ENCODE peak calls at places on chromosomes 16 and 17, in six cellular contexts. Q is activated CD8-positive, alpha-beta memory T cell treated with anti-CD3 and anti-CD28 coated beads for 24 hours; M is glutamatergic neuron; Y is MCF 10A; O is NCI-H146; N is hepatocyte. E is an unnamed sample.

GRCh38 chr16:87374313-87374712 is 9.3 kb downstream of the FBXO31 start:
- DNase-seq in N (no peak), Q (no peak), Y (no peak), M (no peak), O (no peak), E (no peak)

GRCh38 chr16:19696312-19696711 is 21.7 kb downstream of the KNOP1 start:
- DNase-seq in Q (peak; percentile 67), M (no peak), Y (peak; percentile 87), O (peak; percentile 19), N (peak; percentile 63), E (no peak)

GRCh38 chr16:73298562-73298961 is 250.6 kb upstream of the ZFHX3 start:
- DNase-seq in N (peak; percentile 18), Q (no peak), Y (no peak), O (no peak), M (no peak), E (no peak)

GRCh38 chr16:85418978-85419491 is 194.1 kb upstream of the GSE1 start:
- DNase-seq in Q (peak; percentile 47), O (no peak), Y (no peak), M (peak; percentile 27), N (no peak), E (no peak)

GRCh38 chr17:50580636-50581035 is 20.1 kb downstream of the CACNA1G start:
- DNase-seq in O (no peak), N (no peak), Q (no peak), Y (no peak), M (no peak), E (no peak)

GRCh38 chr16:88132836-88133506 is 181.7 kb downstream of the BANP start:
- DNase-seq in M (peak; percentile 79), Q (no peak), N (no peak), Y (no peak), O (no peak), E (no peak)

GRCh38 chr17:57755479-57756070 is 10.5 kb upstream of the CCDC182 start:
- DNase-seq in N (no peak), M (no peak), Q (no peak), O (no peak), Y (no peak), E (no peak)

GRCh38 chr17:73697872-73698271 is 53.6 kb upstream of the SDK2 start:
- DNase-seq in O (peak; percentile 88), N (peak; percentile 46), Y (no peak), Q (peak; percentile 38), M (no peak), E (no peak)

GRCh38 chr16:2154533-2155090 is 970 bp upstream of the TRAF7 start:
- DNase-seq in M (no peak), Y (no peak), O (no peak), N (no peak), Q (no peak), E (no peak)

GRCh38 chr17:15247891-15248529 is 17.1 kb downstream of the PMP22 start:
- DNase-seq in O (no peak), Y (peak; percentile 35), Q (no peak), N (no peak), M (no peak), E (no peak)

GRCh38 chr16:1181715-1182671 is 29.1 kb downstream of the CACNA1H start:
- DNase-seq in Q (no peak), O (peak; percentile 40), N (peak; percentile 89), Y (no peak), M (no peak), E (no peak)

GRCh38 chr17:72030067-72030899 is 90.5 kb upstream of the SOX9 start:
- DNase-seq in Y (no peak), O (peak; percentile 55), M (peak; percentile 58), Q (peak; percentile 57), N (peak; percentile 68), E (no peak)

GRCh38 chr17:41777157-41777578 is 9.3 kb downstream of the JUP start:
- DNase-seq in N (no peak), Q (no peak), Y (no peak), M (peak; percentile 53), O (peak; percentile 55), E (no peak)

GRCh38 chr17:67378444-67379250 is 1.6 kb downstream of the PITPNC1 start:
- DNase-seq in O (peak; percentile 83), N (peak; percentile 92), M (peak; percentile 85), Y (peak; percentile 81), Q (peak; percentile 92), E (peak; percentile 72)

GRCh38 chr17:40960144-40960543 is 6.6 kb downstream of the KRT39 start:
- DNase-seq in N (no peak), Y (no peak), M (no peak), Q (no peak), O (no peak), E (no peak)

GRCh38 chr16:31181102-31181830 is 1.3 kb downstream of the FUS start:
- DNase-seq in M (peak; percentile 22), O (peak; percentile 42), Y (peak; percentile 51), Q (peak; percentile 78), N (peak; percentile 38), E (no peak)

GRCh38 chr16:85094812-85095211 is 17.5 kb downstream of the CIBAR2 start:
- DNase-seq in O (no peak), Q (no peak), M (peak; percentile 12), N (no peak), Y (no peak), E (no peak)

GRCh38 chr16:19994771-19995170 is 78.9 kb downstream of the GPR139 start:
- DNase-seq in M (no peak), O (no peak), Q (no peak), Y (no peak), N (no peak), E (no peak)

GRCh38 chr16:48607056-48607825 is 2.7 kb downstream of the N4BP1 start:
- DNase-seq in Y (peak; percentile 88), M (no peak), O (no peak), N (peak; percentile 57), Q (no peak), E (no peak)

GRCh38 chr17:79969906-79970305 is 65.8 kb downstream of the TBC1D16 start:
- DNase-seq in Y (no peak), N (no peak), O (no peak), Q (no peak), M (no peak), E (no peak)

GRCh38 chr16:72635694-72636093 is 412.2 kb downstream of the ZFHX3 start:
- DNase-seq in O (no peak), Q (no peak), Y (no peak), M (no peak), N (no peak), E (no peak)

GRCh38 chr17:2709173-2709661 is 2.3 kb downstream of the CLUH start:
- DNase-seq in N (peak; percentile 48), O (no peak), Q (no peak), M (no peak), Y (peak; percentile 73), E (no peak)

GRCh38 chr17:83199500-83200201 is 120.2 kb downstream of the METRNL start:
- DNase-seq in Q (peak; percentile 83), N (no peak), M (no peak), O (no peak), Y (no peak), E (peak; percentile 74)

GRCh38 chr17:1041746-1042145 is 44.8 kb downstream of the TIMM22 start:
- DNase-seq in N (no peak), M (no peak), Q (no peak), O (no peak), Y (no peak), E (no peak)

GRCh38 chr17:3976675-3977171 is 12.5 kb upstream of the ATP2A3 start:
- DNase-seq in N (no peak), Y (peak; percentile 76), Q (no peak), O (no peak), M (no peak), E (no peak)

GRCh38 chr16:57354311-57354710 is 4.3 kb upstream of the CCL22 start:
- DNase-seq in N (no peak), M (no peak), O (no peak), Y (peak; percentile 45), Q (no peak), E (no peak)

GRCh38 chr17:48835971-48836370 is 5.1 kb downstream of the CALCOCO2 start:
- DNase-seq in O (no peak), Q (no peak), N (no peak), Y (no peak), M (no peak), E (no peak)

GRCh38 chr16:822174-822908 is 21.8 kb upstream of the GNG13 start:
- DNase-seq in O (no peak), Y (no peak), M (no peak), N (no peak), Q (no peak), E (no peak)

GRCh38 chr16:69861276-69862030 is 89.7 kb upstream of the CLEC18A start:
- DNase-seq in Q (no peak), O (no peak), Y (no peak), M (no peak), N (peak; percentile 57), E (no peak)

GRCh38 chr16:85728879-85729278 is 22.0 kb downstream of the C16orf74 start:
- DNase-seq in O (no peak), N (no peak), M (no peak), Q (no peak), Y (no peak), E (no peak)

GRCh38 chr17:17739388-17740066 is 58.3 kb downstream of the RAI1 start:
- DNase-seq in M (peak; percentile 53), N (peak; percentile 79), Q (no peak), O (no peak), Y (peak; percentile 50), E (no peak)

GRCh38 chr17:8488931-8489330 is 53.2 kb downstream of the NDEL1 start:
- DNase-seq in Y (peak; percentile 80), O (no peak), Q (no peak), N (peak; percentile 71), M (no peak), E (no peak)

GRCh38 chr17:39950871-39951348 is 11.9 kb upstream of the GSDMA start:
- DNase-seq in Y (no peak), Q (no peak), O (no peak), M (peak; percentile 46), N (no peak), E (no peak)

GRCh38 chr17:72995008-72995656 is 97.4 kb downstream of the SLC39A11 start:
- DNase-seq in Y (no peak), O (no peak), Q (no peak), N (no peak), M (no peak), E (no peak)

E was measured in NK-92 treated with Interleukin-12 subunit alpha and Interleukin-12 subunit beta, amount 100 ng/mL, for 24 hours.